ENCODE peak calls at places on chromosomes 12 and 14, in ten cellular contexts. One of them, this sample, is unnamed.

GRCh38 chr12:102755271-102755670 is 161.8 kb downstream of the PAH start:
- DNase-seq in heart right ventricle: no peak
- DNase-seq in stomach: no peak
- DNase-seq in esophagus squamous epithelium: no peak
- DNase-seq in PC-3: no peak
- DNase-seq in upper lobe of left lung: no peak
- DNase-seq in fibroblast of lung: no peak
- DNase-seq in astrocyte: no peak
- DNase-seq in mammary epithelial cell: no peak
- DNase-seq in AG04450: no peak
- DNase-seq in this sample: no peak

GRCh38 chr14:44316647-44317432 is 190.2 kb downstream of the FSCB start:
- DNase-seq in heart right ventricle: no peak
- DNase-seq in stomach: no peak
- DNase-seq in esophagus squamous epithelium: no peak
- DNase-seq in PC-3: peak
- DNase-seq in upper lobe of left lung: no peak
- DNase-seq in fibroblast of lung: peak
- DNase-seq in astrocyte: peak
- DNase-seq in mammary epithelial cell: peak
- DNase-seq in AG04450: peak
- DNase-seq in this sample: no peak

GRCh38 chr12:102946042-102946441 is 11.4 kb upstream of the ASCL1 start:
- DNase-seq in heart right ventricle: no peak
- DNase-seq in stomach: no peak
- DNase-seq in esophagus squamous epithelium: no peak
- DNase-seq in PC-3: no peak
- DNase-seq in upper lobe of left lung: no peak
- DNase-seq in fibroblast of lung: no peak
- DNase-seq in astrocyte: no peak
- DNase-seq in mammary epithelial cell: no peak
- DNase-seq in AG04450: no peak
- DNase-seq in this sample: no peak

GRCh38 chr12:480831-481230 is 21.1 kb downstream of the B4GALNT3 start:
- DNase-seq in heart right ventricle: no peak
- DNase-seq in stomach: no peak
- DNase-seq in esophagus squamous epithelium: no peak
- DNase-seq in PC-3: no peak
- DNase-seq in upper lobe of left lung: no peak
- DNase-seq in fibroblast of lung: peak
- DNase-seq in astrocyte: peak
- DNase-seq in mammary epithelial cell: no peak
- DNase-seq in AG04450: no peak
- DNase-seq in this sample: no peak

GRCh38 chr12:100733817-100734593 is 60.6 kb upstream of the ANO4 start:
- DNase-seq in heart right ventricle: no peak
- DNase-seq in stomach: no peak
- DNase-seq in esophagus squamous epithelium: no peak
- DNase-seq in PC-3: peak
- DNase-seq in upper lobe of left lung: no peak
- DNase-seq in fibroblast of lung: peak
- DNase-seq in astrocyte: no peak
- DNase-seq in mammary epithelial cell: peak
- DNase-seq in AG04450: peak
- DNase-seq in this sample: no peak

GRCh38 chr12:97513921-97514320 is 51.3 kb downstream of the RMST start:
- DNase-seq in heart right ventricle: no peak
- DNase-seq in stomach: no peak
- DNase-seq in esophagus squamous epithelium: no peak
- DNase-seq in PC-3: no peak
- DNase-seq in upper lobe of left lung: no peak
- DNase-seq in fibroblast of lung: no peak
- DNase-seq in astrocyte: no peak
- DNase-seq in mammary epithelial cell: no peak
- DNase-seq in AG04450: no peak
- DNase-seq in this sample: no peak

GRCh38 chr12:89859513-89860220 is 151.0 kb upstream of the ATP2B1 start:
- DNase-seq in heart right ventricle: no peak
- DNase-seq in stomach: no peak
- DNase-seq in esophagus squamous epithelium: no peak
- DNase-seq in PC-3: peak
- DNase-seq in upper lobe of left lung: no peak
- DNase-seq in fibroblast of lung: no peak
- DNase-seq in astrocyte: no peak
- DNase-seq in mammary epithelial cell: peak
- DNase-seq in AG04450: no peak
- DNase-seq in this sample: no peak

GRCh38 chr12:99911076-99911475 is 73.7 kb downstream of the ANKS1B start:
- DNase-seq in heart right ventricle: no peak
- DNase-seq in stomach: no peak
- DNase-seq in esophagus squamous epithelium: no peak
- DNase-seq in PC-3: peak
- DNase-seq in upper lobe of left lung: no peak
- DNase-seq in fibroblast of lung: peak
- DNase-seq in astrocyte: peak
- DNase-seq in mammary epithelial cell: peak
- DNase-seq in AG04450: peak
- DNase-seq in this sample: no peak

DNA sequence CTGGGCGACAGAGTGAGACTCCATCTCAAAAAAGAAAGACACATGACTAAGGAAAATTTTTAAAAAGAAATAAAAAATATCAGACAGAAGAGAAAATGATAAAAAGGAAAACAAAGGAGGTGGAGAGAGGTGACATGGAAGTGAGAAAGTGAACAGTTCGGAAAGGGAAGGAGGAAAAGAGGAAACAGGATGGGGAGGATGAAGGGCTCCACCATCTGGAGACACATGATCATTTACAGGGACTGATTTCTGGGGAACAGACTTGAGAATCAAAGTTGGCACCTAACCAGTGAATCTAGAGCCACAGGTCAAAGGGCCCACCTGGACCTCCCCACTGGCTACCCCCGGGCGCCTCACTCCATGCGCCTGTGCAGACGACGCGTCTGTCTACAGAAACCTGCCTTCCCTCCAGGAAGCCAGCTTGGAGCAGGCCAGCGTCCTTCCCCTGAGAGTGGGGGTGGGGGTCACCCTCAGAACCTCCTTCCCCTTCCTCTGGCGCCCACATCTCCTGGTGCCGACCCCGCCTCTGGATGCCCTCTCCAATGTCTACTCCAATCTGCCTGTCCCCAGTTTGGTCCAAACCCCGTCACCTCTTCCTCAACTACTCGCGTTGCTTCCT is 60.5 kb downstream of the AMN start:
- DNase-seq in heart right ventricle: no peak
- DNase-seq in stomach: no peak
- DNase-seq in esophagus squamous epithelium: no peak
- DNase-seq in PC-3: no peak
- DNase-seq in upper lobe of left lung: no peak
- DNase-seq in fibroblast of lung: no peak
- DNase-seq in astrocyte: no peak
- DNase-seq in mammary epithelial cell: no peak
- DNase-seq in AG04450: no peak
- DNase-seq in this sample: no peak
- TF ChIP-seq CTCF in heart right ventricle: no peak
- TF ChIP-seq CTCF in stomach: no peak
- TF ChIP-seq CTCF in esophagus squamous epithelium: no peak
- TF ChIP-seq CTCF in PC-3: peak
- TF ChIP-seq CTCF in upper lobe of left lung: no peak
- TF ChIP-seq CTCF in fibroblast of lung: no peak
- TF ChIP-seq CTCF in astrocyte: no peak
- TF ChIP-seq CTCF in mammary epithelial cell: no peak
- TF ChIP-seq CTCF in AG04450: no peak
- TF ChIP-seq CTCF in this sample: no peak

GRCh38 chr12:106090586-106091411 is 48.0 kb downstream of the NUAK1 start:
- DNase-seq in heart right ventricle: no peak
- DNase-seq in stomach: no peak
- DNase-seq in esophagus squamous epithelium: no peak
- DNase-seq in PC-3: peak
- DNase-seq in upper lobe of left lung: no peak
- DNase-seq in fibroblast of lung: peak
- DNase-seq in astrocyte: peak
- DNase-seq in mammary epithelial cell: peak
- DNase-seq in AG04450: no peak
- DNase-seq in this sample: no peak

GRCh38 chr12:106093246-106093645 is 45.5 kb downstream of the NUAK1 start:
- DNase-seq in heart right ventricle: no peak
- DNase-seq in stomach: no peak
- DNase-seq in esophagus squamous epithelium: no peak
- DNase-seq in PC-3: no peak
- DNase-seq in upper lobe of left lung: no peak
- DNase-seq in fibroblast of lung: no peak
- DNase-seq in astrocyte: no peak
- DNase-seq in mammary epithelial cell: no peak
- DNase-seq in AG04450: no peak
- DNase-seq in this sample: no peak

GRCh38 chr12:106089935-106090334 is 48.8 kb downstream of the NUAK1 start:
- DNase-seq in heart right ventricle: no peak
- DNase-seq in stomach: no peak
- DNase-seq in esophagus squamous epithelium: no peak
- DNase-seq in PC-3: no peak
- DNase-seq in upper lobe of left lung: no peak
- DNase-seq in fibroblast of lung: no peak
- DNase-seq in astrocyte: no peak
- DNase-seq in mammary epithelial cell: no peak
- DNase-seq in AG04450: no peak
- DNase-seq in this sample: no peak

GRCh38 chr12:106094304-106094703 is 44.5 kb downstream of the NUAK1 start:
- DNase-seq in heart right ventricle: no peak
- DNase-seq in stomach: no peak
- DNase-seq in esophagus squamous epithelium: no peak
- DNase-seq in PC-3: peak
- DNase-seq in upper lobe of left lung: no peak
- DNase-seq in fibroblast of lung: no peak
- DNase-seq in astrocyte: no peak
- DNase-seq in mammary epithelial cell: no peak
- DNase-seq in AG04450: no peak
- DNase-seq in this sample: no peak

DNA sequence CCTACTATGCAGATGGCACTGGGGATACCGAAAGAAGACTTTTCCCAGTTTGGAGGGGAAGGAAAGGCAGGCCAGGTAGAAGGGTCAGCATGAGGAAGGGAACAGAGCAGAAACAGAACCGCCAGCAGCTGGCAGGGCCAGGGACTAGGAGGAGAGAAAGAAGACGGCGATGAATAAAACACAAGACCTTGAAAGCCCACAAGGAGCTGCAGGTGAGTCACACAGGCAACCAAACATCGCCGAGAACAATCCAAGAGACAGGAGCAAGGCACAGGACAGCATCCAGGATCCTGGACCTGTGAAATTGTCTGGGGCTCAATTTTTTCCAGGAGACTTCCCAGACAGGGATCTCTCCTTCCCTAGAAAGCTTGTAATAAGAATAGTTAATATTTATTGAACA is 47.3 kb downstream of the NUAK1 start:
- DNase-seq in heart right ventricle: no peak
- DNase-seq in stomach: no peak
- DNase-seq in esophagus squamous epithelium: no peak
- DNase-seq in PC-3: peak
- DNase-seq in upper lobe of left lung: no peak
- DNase-seq in fibroblast of lung: no peak
- DNase-seq in astrocyte: no peak
- DNase-seq in mammary epithelial cell: no peak
- DNase-seq in AG04450: no peak
- DNase-seq in this sample: no peak
- H3K27ac ChIP-seq in heart right ventricle: peak
- H3K27ac ChIP-seq in stomach: peak
- H3K27ac ChIP-seq in esophagus squamous epithelium: peak
- H3K27ac ChIP-seq in PC-3: peak
- H3K27ac ChIP-seq in upper lobe of left lung: peak
- H3K27ac ChIP-seq in fibroblast of lung: no peak
- H3K27ac ChIP-seq in astrocyte: peak
- H3K27ac ChIP-seq in mammary epithelial cell: no peak
- H3K27ac ChIP-seq in AG04450: peak
- H3K27ac ChIP-seq in this sample: peak

GRCh38 chr12:66144796-66145754 is 14.5 kb upstream of the LLPH start:
- DNase-seq in heart right ventricle: no peak
- DNase-seq in stomach: peak
- DNase-seq in esophagus squamous epithelium: no peak
- DNase-seq in PC-3: peak
- DNase-seq in upper lobe of left lung: no peak
- DNase-seq in fibroblast of lung: peak
- DNase-seq in astrocyte: peak
- DNase-seq in mammary epithelial cell: peak
- DNase-seq in AG04450: no peak
- DNase-seq in this sample: no peak

GRCh38 chr12:66154776-66155175 is 15.0 kb downstream of the TMBIM4 start:
- DNase-seq in heart right ventricle: no peak
- DNase-seq in stomach: no peak
- DNase-seq in esophagus squamous epithelium: no peak
- DNase-seq in PC-3: no peak
- DNase-seq in upper lobe of left lung: no peak
- DNase-seq in fibroblast of lung: peak
- DNase-seq in astrocyte: no peak
- DNase-seq in mammary epithelial cell: peak
- DNase-seq in AG04450: no peak
- DNase-seq in this sample: no peak

GRCh38 chr12:66143868-66144267 is 13.3 kb upstream of the LLPH start:
- DNase-seq in heart right ventricle: no peak
- DNase-seq in stomach: no peak
- DNase-seq in esophagus squamous epithelium: no peak
- DNase-seq in PC-3: no peak
- DNase-seq in upper lobe of left lung: no peak
- DNase-seq in fibroblast of lung: no peak
- DNase-seq in astrocyte: no peak
- DNase-seq in mammary epithelial cell: no peak
- DNase-seq in AG04450: no peak
- DNase-seq in this sample: no peak

GRCh38 chr12:66152732-66153131 is 17.1 kb downstream of the TMBIM4 start:
- DNase-seq in heart right ventricle: no peak
- DNase-seq in stomach: no peak
- DNase-seq in esophagus squamous epithelium: no peak
- DNase-seq in PC-3: peak
- DNase-seq in upper lobe of left lung: no peak
- DNase-seq in fibroblast of lung: peak
- DNase-seq in astrocyte: peak
- DNase-seq in mammary epithelial cell: no peak
- DNase-seq in AG04450: no peak
- DNase-seq in this sample: no peak

GRCh38 chr12:66149702-66150398 is 19.3 kb upstream of the LLPH start:
- DNase-seq in heart right ventricle: no peak
- DNase-seq in stomach: peak
- DNase-seq in esophagus squamous epithelium: no peak
- DNase-seq in PC-3: peak
- DNase-seq in upper lobe of left lung: no peak
- DNase-seq in fibroblast of lung: no peak
- DNase-seq in astrocyte: no peak
- DNase-seq in mammary epithelial cell: no peak
- DNase-seq in AG04450: no peak
- DNase-seq in this sample: peak
- H3K4me3 ChIP-seq in heart right ventricle: no peak
- H3K4me3 ChIP-seq in stomach: no peak
- H3K4me3 ChIP-seq in esophagus squamous epithelium: no peak
- H3K4me3 ChIP-seq in PC-3: no peak
- H3K4me3 ChIP-seq in upper lobe of left lung: no peak
- H3K4me3 ChIP-seq in fibroblast of lung: no peak
- H3K4me3 ChIP-seq in astrocyte: no peak
- H3K4me3 ChIP-seq in mammary epithelial cell: no peak
- H3K4me3 ChIP-seq in AG04450: no peak
- H3K4me3 ChIP-seq in this sample: no peak

DNA sequence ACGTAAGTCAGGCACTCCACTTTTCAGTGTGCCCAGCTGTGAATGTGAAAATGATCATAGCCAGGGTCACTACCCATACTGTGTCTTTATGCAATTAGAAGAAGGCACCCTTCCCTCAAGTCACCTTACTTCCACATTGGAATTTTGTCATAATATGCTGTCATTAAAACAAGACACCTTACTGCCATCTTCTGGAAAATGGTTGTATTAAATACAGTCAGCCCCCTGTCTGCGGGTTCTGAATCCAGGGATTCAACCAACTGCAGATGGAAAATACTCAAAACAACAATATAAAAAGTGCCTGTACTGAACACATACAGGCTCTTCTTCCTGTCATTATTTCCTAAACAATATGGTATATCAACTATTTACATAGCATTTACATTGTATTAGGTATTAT is 70.2 kb upstream of the TBX5 start:
- DNase-seq in heart right ventricle: no peak
- DNase-seq in stomach: no peak
- DNase-seq in esophagus squamous epithelium: no peak
- DNase-seq in PC-3: peak
- DNase-seq in upper lobe of left lung: no peak
- DNase-seq in fibroblast of lung: peak
- DNase-seq in astrocyte: peak
- DNase-seq in mammary epithelial cell: peak
- DNase-seq in AG04450: peak
- DNase-seq in this sample: no peak
- TF ChIP-seq CTCF in heart right ventricle: no peak
- TF ChIP-seq CTCF in stomach: no peak
- TF ChIP-seq CTCF in esophagus squamous epithelium: peak
- TF ChIP-seq CTCF in PC-3: peak
- TF ChIP-seq CTCF in upper lobe of left lung: peak
- TF ChIP-seq CTCF in fibroblast of lung: peak
- TF ChIP-seq CTCF in astrocyte: peak
- TF ChIP-seq CTCF in mammary epithelial cell: peak
- TF ChIP-seq CTCF in AG04450: peak
- TF ChIP-seq CTCF in this sample: no peak